ENCODE peak calls at places on chromosome 14, in six cellular contexts. One of them, this sample, is unnamed.

GRCh38 chr14:81452341-81452740 is 52.2 kb upstream of the STON2 start:
- ATAC-seq in aorta: no peak
- ATAC-seq in left lobe of liver: no peak
- ATAC-seq in IMR-90: no peak
- ATAC-seq in naive thymus-derived CD8-positive, alpha-beta T cell: no peak
- ATAC-seq in Panc1: no peak
- ATAC-seq in this sample: no peak

GRCh38 chr14:67571991-67572323 is 28.1 kb downstream of the PIGH start:
- ATAC-seq in IMR-90: no peak
- ATAC-seq in naive thymus-derived CD8-positive, alpha-beta T cell: no peak
- ATAC-seq in left lobe of liver: no peak
- ATAC-seq in Panc1: no peak
- ATAC-seq in aorta: no peak
- ATAC-seq in this sample: no peak

GRCh38 chr14:93017341-93017797 is 94.4 kb downstream of the CHGA start:
- ATAC-seq in aorta: no peak
- ATAC-seq in Panc1: no peak
- ATAC-seq in naive thymus-derived CD8-positive, alpha-beta T cell: no peak
- ATAC-seq in IMR-90: no peak
- ATAC-seq in left lobe of liver: peak; percentile 85
- ATAC-seq in this sample: no peak

GRCh38 chr14:23114669-23115491 is 4.2 kb downstream of the CEBPE start:
- ATAC-seq in naive thymus-derived CD8-positive, alpha-beta T cell: no peak
- ATAC-seq in Panc1: peak; percentile 63
- ATAC-seq in IMR-90: peak; percentile 88
- ATAC-seq in left lobe of liver: no peak
- ATAC-seq in aorta: no peak
- ATAC-seq in this sample: peak; percentile 64

GRCh38 chr14:90816686-90817436 is 631 bp upstream of the TTC7B start:
- ATAC-seq in left lobe of liver: peak; percentile 13
- ATAC-seq in naive thymus-derived CD8-positive, alpha-beta T cell: no peak
- ATAC-seq in IMR-90: no peak
- ATAC-seq in aorta: peak; percentile 31
- ATAC-seq in Panc1: no peak
- ATAC-seq in this sample: no peak

GRCh38 chr14:29763342-29763858 is 164.2 kb downstream of the PRKD1 start:
- ATAC-seq in aorta: no peak
- ATAC-seq in IMR-90: no peak
- ATAC-seq in left lobe of liver: no peak
- ATAC-seq in naive thymus-derived CD8-positive, alpha-beta T cell: no peak
- ATAC-seq in Panc1: no peak
- ATAC-seq in this sample: no peak

GRCh38 chr14:62947291-62947690 is 98.0 kb downstream of the KCNH5 start:
- ATAC-seq in aorta: no peak
- ATAC-seq in IMR-90: no peak
- ATAC-seq in left lobe of liver: no peak
- ATAC-seq in naive thymus-derived CD8-positive, alpha-beta T cell: no peak
- ATAC-seq in Panc1: no peak
- ATAC-seq in this sample: no peak

GRCh38 chr14:90444077-90444696 is 47.4 kb downstream of the CALM1 start:
- ATAC-seq in left lobe of liver: peak; percentile 71
- ATAC-seq in naive thymus-derived CD8-positive, alpha-beta T cell: no peak
- ATAC-seq in aorta: no peak
- ATAC-seq in IMR-90: no peak
- ATAC-seq in Panc1: no peak
- ATAC-seq in this sample: no peak

GRCh38 chr14:71967709-71968108 is 35.5 kb downstream of the RGS6 start:
- ATAC-seq in Panc1: no peak
- ATAC-seq in left lobe of liver: no peak
- ATAC-seq in aorta: no peak
- ATAC-seq in naive thymus-derived CD8-positive, alpha-beta T cell: no peak
- ATAC-seq in IMR-90: no peak
- ATAC-seq in this sample: peak; percentile 81

GRCh38 chr14:106605548-106606448 is 1079.4 kb downstream of the TMEM121 start:
- ATAC-seq in naive thymus-derived CD8-positive, alpha-beta T cell: peak; percentile 99
- ATAC-seq in aorta: no peak
- ATAC-seq in IMR-90: no peak
- ATAC-seq in left lobe of liver: no peak
- ATAC-seq in Panc1: no peak
- ATAC-seq in this sample: peak; percentile 99

GRCh38 chr14:33551963-33552362 is 398.9 kb downstream of the EGLN3 start:
- ATAC-seq in left lobe of liver: no peak
- ATAC-seq in aorta: no peak
- ATAC-seq in naive thymus-derived CD8-positive, alpha-beta T cell: no peak
- ATAC-seq in Panc1: no peak
- ATAC-seq in IMR-90: no peak
- ATAC-seq in this sample: no peak

GRCh38 chr14:95180966-95181733 is 23.8 kb upstream of the DICER1 start:
- ATAC-seq in naive thymus-derived CD8-positive, alpha-beta T cell: no peak
- ATAC-seq in Panc1: no peak
- ATAC-seq in left lobe of liver: peak; percentile 65
- ATAC-seq in IMR-90: no peak
- ATAC-seq in aorta: no peak
- ATAC-seq in this sample: no peak

This sample was measured in activated T-helper 17 cell treated with anti-CD3 and anti-CD28 coated beads, Interleukin-2, amount 50 U/mL, for 72 hours.